ENCODE peak calls at places on chromosomes 13 and 19, in eight cellular contexts. Y, A, G, D, R, N, I and H are unnamed samples.

GRCh38 chr13:72656357-72656756 is 71.1 kb downstream of the MZT1 start:
- DNase-seq in D (no peak), R (no peak), G (no peak), I (no peak), A (no peak), Y (no peak), N (no peak), H (no peak)

GRCh38 chr13:31722684-31723083 is 16.6 kb upstream of the RXFP2 start:
- DNase-seq in A (no peak), N (no peak), D (no peak), G (peak; percentile 5), I (no peak), Y (no peak), R (no peak), H (no peak)

GRCh38 chr13:97749174-97749573 is 204.3 kb upstream of the IPO5 start:
- DNase-seq in G (no peak), I (no peak), Y (no peak), A (no peak), R (no peak), D (no peak), N (no peak), H (no peak)

GRCh38 chr19:1672038-1672768 is 19.8 kb upstream of the TCF3 start:
- DNase-seq in I (peak; percentile 84), R (no peak), G (no peak), D (peak; percentile 65), N (peak; percentile 50), Y (peak; percentile 65), A (no peak), H (peak; percentile 52)

GRCh38 chr19:19460761-19461265 is 54.5 kb downstream of the TSSK6 start:
- DNase-seq in G (no peak), I (peak; percentile 63), R (peak; percentile 95), D (peak; percentile 69), Y (peak; percentile 76), A (no peak), N (peak; percentile 64), H (peak; percentile 71)

GRCh38 chr13:112456138-112457056 is 80.2 kb downstream of the SPACA7 start:
- DNase-seq in N (no peak), Y (no peak), G (no peak), D (no peak), I (no peak), R (no peak), A (no peak), H (peak; percentile 3)

GRCh38 chr19:41774515-41774980 is 19.2 kb downstream of the CEACAM6 start:
- DNase-seq in R (no peak), Y (peak; percentile 58), G (no peak), A (no peak), I (no peak), N (no peak), D (peak; percentile 38), H (no peak)

GRCh38 chr13:38045278-38046048 is 175.9 kb upstream of the TRPC4 start:
- DNase-seq in Y (no peak), D (no peak), R (no peak), G (peak; percentile 4), A (no peak), N (no peak), I (no peak), H (no peak)

GRCh38 chr19:29098863-29099481 is 114.0 kb downstream of the UQCRFS1 start:
- DNase-seq in Y (peak; percentile 59), R (peak; percentile 94), I (no peak), G (no peak), A (no peak), N (peak; percentile 36), D (no peak), H (no peak)

GRCh38 chr13:35210234-35210633 is 266.3 kb downstream of the MAB21L1 start:
- DNase-seq in A (no peak), N (no peak), D (no peak), G (no peak), Y (no peak), I (no peak), R (no peak), H (no peak)

GRCh38 chr19:19256072-19256969 is 16.8 kb downstream of the TM6SF2 start:
- DNase-seq in I (peak; percentile 25), A (no peak), G (no peak), R (no peak), D (no peak), Y (no peak), N (no peak), H (no peak)

GRCh38 chr19:14536926-14537692 is 7.7 kb downstream of the TECR start:
- DNase-seq in N (peak; percentile 73), G (no peak), A (peak; percentile 59), Y (peak; percentile 90), R (peak; percentile 90), I (peak; percentile 55), D (no peak), H (no peak)

GRCh38 chr19:14004619-14005380 is 1.3 kb downstream of the RFX1 start:
- DNase-seq in A (no peak), R (peak; percentile 94), N (peak; percentile 60), G (no peak), I (peak; percentile 24), Y (peak; percentile 77), D (no peak), H (no peak)

GRCh38 chr19:40740747-40741146 is 9.5 kb downstream of the ACTMAP start:
- DNase-seq in D (no peak), G (no peak), R (peak; percentile 96), A (no peak), Y (no peak), I (no peak), N (no peak), H (no peak)

GRCh38 chr19:19201697-19202630 is 1.2 kb downstream of the NR2C2AP start:
- DNase-seq in R (no peak), A (no peak), N (no peak), G (no peak), I (no peak), Y (no peak), D (no peak), H (no peak)

GRCh38 chr13:106522112-106522511 is 13.3 kb downstream of the EFNB2 start:
- DNase-seq in R (no peak), A (no peak), Y (no peak), G (no peak), D (no peak), I (no peak), N (no peak), H (no peak)

GRCh38 chr13:60213236-60213746 is 49.6 kb upstream of the DIAPH3 start:
- DNase-seq in R (no peak), A (no peak), G (no peak), I (no peak), N (no peak), D (no peak), Y (no peak), H (no peak)

GRCh38 chr19:15262011-15262410 is 29.8 kb upstream of the EPHX3 start:
- DNase-seq in D (no peak), I (no peak), N (no peak), A (no peak), R (no peak), G (no peak), Y (no peak), H (no peak)

GRCh38 chr19:35882074-35882832 is 13.9 kb downstream of the APLP1 start:
- DNase-seq in G (peak; percentile 56), A (no peak), Y (no peak), D (no peak), N (no peak), R (no peak), I (peak; percentile 76), H (no peak)

GRCh38 chr13:20402881-20403280 is 122.8 kb downstream of the CRYL1 start:
- DNase-seq in R (peak; percentile 59), D (no peak), I (no peak), A (no peak), G (no peak), N (no peak), Y (no peak), H (no peak)

GRCh38 chr19:48835734-48836088 is 580 bp downstream of the HSD17B14 start:
- DNase-seq in G (no peak), R (peak; percentile 99), A (peak; percentile 88), Y (peak; percentile 95), N (peak; percentile 93), D (peak; percentile 96), I (peak; percentile 89), H (peak; percentile 88)

GRCh38 chr13:45831851-45832250 is 19.7 kb downstream of the SIAH3 start:
- DNase-seq in N (no peak), D (no peak), I (no peak), Y (no peak), R (no peak), G (no peak), A (no peak), H (no peak)

GRCh38 chr19:35528218-35529038 is at the start of gene SBSN:
- DNase-seq in Y (no peak), G (no peak), D (no peak), N (no peak), A (no peak), I (no peak), R (no peak), H (no peak)

GRCh38 chr13:101545521-101545920 is 93.0 kb downstream of the ITGBL1 start:
- DNase-seq in R (no peak), I (no peak), Y (no peak), D (no peak), A (no peak), N (no peak), G (no peak), H (no peak)

GRCh38 chr19:58182989-58183821 is at the start of gene ZNF274:
- DNase-seq in Y (peak; percentile 97), G (peak; percentile 66), N (peak; percentile 95), D (peak; percentile 93), R (peak; percentile 99), I (peak; percentile 97), A (peak; percentile 87), H (peak; percentile 95)

GRCh38 chr19:58182577-58182988 is 278 bp upstream of the ZNF274 start:
- DNase-seq in A (no peak), I (peak; percentile 94), G (no peak), N (peak; percentile 89), D (peak; percentile 80), Y (no peak), R (no peak), H (no peak)

GRCh38 chr19:58183822-58184215 is 958 bp downstream of the ZNF274 start:
- DNase-seq in Y (no peak), I (no peak), R (no peak), N (no peak), D (peak; percentile 48), G (no peak), A (no peak), H (no peak)

GRCh38 chr19:58181902-58182576 is 822 bp upstream of the ZNF274 start:
- DNase-seq in D (peak; percentile 62), N (peak; percentile 30), Y (no peak), R (no peak), A (no peak), I (peak; percentile 49), G (no peak), H (peak; percentile 61)
- TF ChIP-seq CTCF in D (peak; percentile 57), N (peak; percentile 59), Y (peak; percentile 49), R (no peak), A (peak; percentile 34), I (peak; percentile 20), G (peak; percentile 29), H (peak; percentile 66)

GRCh38 chr13:48334534-48335127 is 31.1 kb downstream of the RB1 start:
- DNase-seq in D (no peak), N (no peak), I (peak; percentile 36), Y (no peak), G (peak; percentile 34), R (no peak), A (no peak), H (no peak)
- TF ChIP-seq CTCF in D (peak; percentile 88), N (peak; percentile 70), I (no peak), Y (peak; percentile 61), G (peak; percentile 20), R (no peak), A (peak; percentile 58), H (peak; percentile 94)

GRCh38 chr19:11673608-11674041 is 65.1 kb downstream of the ZNF823 start:
- DNase-seq in R (peak; percentile 89), I (peak; percentile 42), G (peak; percentile 24), D (peak; percentile 13), A (peak; percentile 33), Y (peak; percentile 72), N (peak; percentile 73), H (no peak)
- TF ChIP-seq CTCF in R (no peak), I (peak; percentile 47), G (peak; percentile 69), D (no peak), A (peak; percentile 72), Y (peak; percentile 86), N (peak; percentile 83), H (no peak)

GRCh38 chr19:43425567-43426392 is 11.1 kb downstream of the TEX101 start:
- DNase-seq in I (no peak), N (no peak), D (no peak), Y (no peak), R (no peak), A (no peak), G (no peak), H (no peak)
- TF ChIP-seq CTCF in I (peak; percentile 29), N (peak; percentile 24), D (peak; percentile 44), Y (peak; percentile 16), R (no peak), A (peak; percentile 50), G (peak; percentile 54), H (peak; percentile 23)